ENCODE peak calls at places on chromosomes 5 and 9, in five cellular contexts. J is A549, Z is GM12878, T is IMR-90, L is SK-N-SH. H is an unnamed sample.

GRCh38 chr9:2158111-2158610 is 143.0 kb downstream of the SMARCA2 start:
- DNase-seq in J (peak), Z (peak), T (peak), L (peak), H (no peak)

GRCh38 chr5:120567921-120568320 is 103.8 kb downstream of the PRR16 start:
- DNase-seq in J (no peak), Z (no peak), T (no peak), L (no peak), H (no peak)

GRCh38 chr5:152271420-152271819 is 133.7 kb downstream of the NMUR2 start:
- DNase-seq in J (peak), Z (peak), T (no peak), L (no peak), H (no peak)

GRCh38 chr9:127049044-127049443 is 73.4 kb downstream of the ANGPTL2 start:
- DNase-seq in J (peak), Z (peak), T (peak), L (no peak), H (no peak)

GRCh38 chr5:133275631-133276030 is 223.8 kb downstream of the HSPA4 start:
- DNase-seq in J (no peak), Z (no peak), T (no peak), L (no peak), H (no peak)

GRCh38 chr5:81488862-81489261 is 94.9 kb upstream of the ACOT12 start:
- DNase-seq in J (no peak), Z (no peak), T (no peak), L (no peak), H (no peak)

GRCh38 chr5:58046371-58046770 is 413.5 kb downstream of the PLK2 start:
- DNase-seq in J (no peak), Z (no peak), T (no peak), L (no peak), H (no peak)

GRCh38 chr9:135507104-135508035 is 6.9 kb downstream of the MRPS2 start:
- DNase-seq in J (no peak), Z (no peak), T (no peak), L (peak), H (no peak)

GRCh38 chr9:116282598-116282997 is 129.0 kb downstream of the PAPPA start:
- DNase-seq in J (no peak), Z (no peak), T (no peak), L (no peak), H (no peak)

GRCh38 chr9:82275531-82275930 is 287.0 kb downstream of the SPATA31D1 start:
- DNase-seq in J (no peak), Z (no peak), T (peak), L (no peak), H (no peak)

GRCh38 chr5:9398227-9398626 is 147.6 kb downstream of the SEMA5A start:
- DNase-seq in J (no peak), Z (no peak), T (no peak), L (no peak), H (no peak)

GRCh38 chr9:116661037-116661954 is 25.8 kb upstream of the TRIM32 start:
- DNase-seq in J (peak), Z (peak), T (peak), L (peak), H (peak)

GRCh38 chr5:75828029-75828428 is 110.8 kb upstream of the POC5 start:
- DNase-seq in J (no peak), Z (no peak), T (no peak), L (no peak), H (no peak)

GRCh38 chr5:132059043-132059695 is 1.3 kb upstream of the IL3 start:
- DNase-seq in J (no peak), Z (no peak), T (no peak), L (peak), H (no peak)

GRCh38 chr5:141330299-141331080 is at the start of gene PCDHGA1:
- DNase-seq in J (peak), Z (no peak), T (peak), L (peak), H (peak)

GRCh38 chr9:35728041-35728971 is 3.7 kb downstream of the TLN1 start:
- DNase-seq in J (no peak), Z (no peak), T (peak), L (no peak), H (peak)

GRCh38 chr9:28808042-28808441 is 1234.8 kb upstream of the C9orf72 start:
- DNase-seq in J (no peak), Z (no peak), T (no peak), L (peak), H (no peak)

GRCh38 chr5:133049726-133050048 is 2.1 kb upstream of the HSPA4 start:
- DNase-seq in J (no peak), Z (no peak), T (no peak), L (peak), H (no peak)

GRCh38 chr5:56388229-56389065 is 155.3 kb upstream of the ANKRD55 start:
- DNase-seq in J (no peak), Z (no peak), T (no peak), L (no peak), H (no peak)

GRCh38 chr5:76162335-76162734 is 79.2 kb downstream of the SV2C start:
- DNase-seq in J (no peak), Z (no peak), T (no peak), L (no peak), H (no peak)

GRCh38 chr5:149271717-149272558 is at the start of gene AFAP1L1:
- DNase-seq in J (peak), Z (no peak), T (peak), L (peak), H (peak)

GRCh38 chr5:53167836-53168235 is 58.3 kb upstream of the MOCS2 start:
- DNase-seq in J (no peak), Z (no peak), T (peak), L (no peak), H (no peak)

GRCh38 chr9:80114241-80114640 is 542.5 kb downstream of the TLE4 start:
- DNase-seq in J (no peak), Z (no peak), T (no peak), L (no peak), H (no peak)

GRCh38 chr9:86637515-86637914 is 283.3 kb upstream of the TUT7 start:
- DNase-seq in J (no peak), Z (no peak), T (peak), L (peak), H (peak)

GRCh38 chr5:6820851-6821479 is 107.7 kb downstream of the TENT4A start:
- DNase-seq in J (peak), Z (no peak), T (no peak), L (peak), H (peak)

GRCh38 chr5:173320259-173320658 is 8.0 kb downstream of the STC2 start:
- DNase-seq in J (no peak), Z (no peak), T (no peak), L (no peak), H (no peak)

GRCh38 chr5:42397267-42397666 is 26.0 kb upstream of the GHR start:
- DNase-seq in J (no peak), Z (no peak), T (no peak), L (no peak), H (no peak)

GRCh38 chr5:168802337-168802736 is 223.2 kb upstream of the PANK3 start:
- DNase-seq in J (no peak), Z (no peak), T (no peak), L (no peak), H (no peak)

GRCh38 chr5:154356256-154356655 is 89.5 kb upstream of the SAP30L start:
- DNase-seq in J (no peak), Z (no peak), T (peak), L (no peak), H (no peak)

GRCh38 chr5:1039210-1039548 is 30.6 kb downstream of the NKD2 start:
- DNase-seq in J (no peak), Z (no peak), T (no peak), L (no peak), H (no peak)

GRCh38 chr5:24633705-24634325 is 11.0 kb downstream of the CDH10 start:
- DNase-seq in J (peak), Z (no peak), T (peak), L (peak), H (peak)

GRCh38 chr9:90044710-90045151 is 439.9 kb downstream of the GADD45G start:
- DNase-seq in J (peak), Z (no peak), T (no peak), L (no peak), H (no peak)

GRCh38 chr9:94630833-94631232 is 8.5 kb downstream of the FBP1 start:
- DNase-seq in J (no peak), Z (no peak), T (no peak), L (no peak), H (no peak)

GRCh38 chr5:111948517-111948916 is 191.5 kb upstream of the NREP start:
- DNase-seq in J (no peak), Z (no peak), T (peak), L (no peak), H (no peak)

GRCh38 chr9:113851860-113852259 is 24.2 kb upstream of the ZNF618 start:
- DNase-seq in J (no peak), Z (no peak), T (no peak), L (no peak), H (no peak)

GRCh38 chr5:143229896-143230675 is 173.4 kb downstream of the NR3C1 start:
- DNase-seq in J (no peak), Z (peak), T (no peak), L (no peak), H (no peak)

GRCh38 chr9:136759001-136759400 is 958 bp upstream of the LCN8 start:
- DNase-seq in J (no peak), Z (no peak), T (no peak), L (no peak), H (no peak)

GRCh38 chr9:136756836-136757235 is 1.2 kb downstream of the LCN8 start:
- DNase-seq in J (no peak), Z (no peak), T (no peak), L (no peak), H (no peak)

GRCh38 chr9:136756134-136756438 is 2.0 kb downstream of the LCN8 start:
- DNase-seq in J (no peak), Z (no peak), T (no peak), L (no peak), H (no peak)

GRCh38 chr9:136757751-136758140 is 297 bp downstream of the LCN8 start:
- DNase-seq in J (no peak), Z (no peak), T (no peak), L (no peak), H (no peak)

DNA sequence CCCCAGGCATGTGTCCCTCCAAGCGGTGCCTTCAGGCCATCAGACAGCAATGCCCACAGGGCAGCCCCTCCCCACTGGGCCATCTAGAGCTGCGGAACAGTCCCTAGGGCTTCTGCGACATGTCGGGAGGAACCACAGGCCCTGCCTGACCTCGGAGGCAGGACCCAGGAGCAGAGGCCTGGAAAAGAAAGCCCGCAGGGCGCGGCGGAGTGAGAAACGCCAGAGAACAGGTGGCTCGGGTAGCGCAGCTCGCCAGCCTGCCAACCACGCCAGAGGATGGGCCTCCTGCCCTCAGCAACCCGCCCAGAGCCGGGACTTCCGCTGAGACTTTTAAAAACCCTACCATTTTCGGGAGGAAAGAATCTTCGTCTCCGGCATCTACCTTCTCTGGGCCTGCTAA is 715 bp downstream of the LCN8 start:
- DNase-seq in J (no peak), Z (no peak), T (no peak), L (no peak), H (no peak)
- TF ChIP-seq RCOR1 in J (no peak), Z (no peak), T (no peak), L (no peak), H (no peak)

GRCh38 chr9:136630662-136630992 is 32.1 kb upstream of the EGFL7 start:
- DNase-seq in J (no peak), Z (no peak), T (no peak), L (no peak), H (no peak)

GRCh38 chr9:136629879-136630661 is 32.6 kb upstream of the EGFL7 start:
- DNase-seq in J (no peak), Z (no peak), T (peak), L (peak), H (peak)

GRCh38 chr9:136628287-136628686 is 34.4 kb upstream of the EGFL7 start:
- DNase-seq in J (no peak), Z (no peak), T (no peak), L (no peak), H (no peak)

GRCh38 chr9:136629001-136629878 is 33.5 kb upstream of the EGFL7 start:
- DNase-seq in J (no peak), Z (no peak), T (no peak), L (no peak), H (no peak)

GRCh38 chr9:136631038-136632000 is 31.4 kb upstream of the EGFL7 start:
- DNase-seq in J (peak), Z (peak), T (peak), L (peak), H (peak)
- TF ChIP-seq RCOR1 in J (no peak), Z (no peak), T (no peak), L (no peak), H (no peak)

GRCh38 chr5:135609981-135610380 is 31.2 kb upstream of the CXCL14 start:
- DNase-seq in J (no peak), Z (no peak), T (no peak), L (no peak), H (no peak)

GRCh38 chr5:135615171-135615570 is 36.4 kb upstream of the CXCL14 start:
- DNase-seq in J (no peak), Z (no peak), T (no peak), L (no peak), H (no peak)

GRCh38 chr5:135615581-135616260 is 36.9 kb upstream of the CXCL14 start:
- DNase-seq in J (no peak), Z (no peak), T (no peak), L (no peak), H (no peak)
- TF ChIP-seq RCOR1 in J (no peak), Z (no peak), T (no peak), L (no peak), H (no peak)

GRCh38 chr5:51385214-51385613 is 2.0 kb downstream of the ISL1 start:
- DNase-seq in J (no peak), Z (no peak), T (no peak), L (peak), H (no peak)

GRCh38 chr5:51388488-51389325 is 5.5 kb downstream of the ISL1 start:
- DNase-seq in J (no peak), Z (no peak), T (no peak), L (no peak), H (no peak)

GRCh38 chr5:51387854-51388320 is 4.6 kb downstream of the ISL1 start:
- DNase-seq in J (no peak), Z (no peak), T (no peak), L (no peak), H (no peak)

GRCh38 chr5:51389326-51389581 is 6.0 kb downstream of the ISL1 start:
- DNase-seq in J (no peak), Z (no peak), T (no peak), L (no peak), H (no peak)

DNA sequence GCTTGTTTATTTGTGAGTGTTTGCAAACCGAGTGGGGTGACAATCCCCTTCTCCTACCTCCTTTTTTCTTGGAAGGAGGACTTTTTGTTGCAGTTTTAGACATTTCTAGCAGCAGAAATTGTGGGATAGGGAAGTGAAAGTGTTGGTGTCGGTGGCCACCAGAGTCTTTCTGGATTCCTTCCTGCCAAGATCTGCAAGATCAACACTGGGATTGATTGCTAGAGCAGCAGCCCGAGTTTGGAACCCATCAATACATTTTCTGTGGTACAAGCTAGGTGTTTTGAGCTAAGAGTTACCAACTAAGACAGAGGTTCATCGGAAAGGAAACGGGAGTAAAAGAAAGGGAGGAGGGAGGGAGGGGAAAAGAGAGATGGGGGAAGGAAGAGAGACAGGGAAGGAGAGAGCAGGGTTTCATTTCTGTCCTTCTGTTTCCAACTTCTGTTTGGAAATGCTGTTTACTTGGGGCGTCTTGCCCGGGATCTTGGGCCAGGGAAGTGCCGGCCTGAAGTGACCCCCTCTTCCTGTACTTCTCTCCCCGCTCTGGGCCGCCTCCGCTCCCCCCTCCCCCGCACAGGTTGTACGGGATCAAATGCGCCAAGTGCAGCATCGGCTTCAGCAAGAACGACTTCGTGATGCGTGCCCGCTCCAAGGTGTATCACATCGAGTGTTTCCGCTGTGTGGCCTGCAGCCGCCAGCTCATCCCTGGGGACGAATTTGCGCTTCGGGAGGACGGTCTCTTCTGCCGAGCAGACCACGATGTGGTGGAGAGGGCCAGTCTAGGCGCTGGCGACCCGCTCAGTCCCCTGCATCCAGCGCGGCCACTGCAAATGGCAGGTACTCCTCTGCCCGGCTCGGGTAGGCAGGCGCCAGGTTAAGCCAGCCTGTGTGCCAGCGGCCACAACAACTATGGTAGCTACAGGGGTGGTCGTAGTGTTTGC is 3.9 kb downstream of the ISL1 start:
- DNase-seq in J (no peak), Z (no peak), T (no peak), L (peak), H (no peak)
- TF ChIP-seq RCOR1 in J (no peak), Z (no peak), T (no peak), L (no peak), H (no peak)

GRCh38 chr9:104746798-104747197 is 685 bp upstream of the NIPSNAP3A start:
- DNase-seq in J (no peak), Z (no peak), T (no peak), L (no peak), H (no peak)

GRCh38 chr9:104740596-104740995 is 6.9 kb upstream of the NIPSNAP3A start:
- DNase-seq in J (no peak), Z (no peak), T (peak), L (no peak), H (no peak)

GRCh38 chr9:104746285-104746684 is 1.2 kb upstream of the NIPSNAP3A start:
- DNase-seq in J (no peak), Z (no peak), T (no peak), L (no peak), H (no peak)

GRCh38 chr9:104745852-104746251 is 1.6 kb upstream of the NIPSNAP3A start:
- DNase-seq in J (no peak), Z (no peak), T (no peak), L (no peak), H (no peak)

GRCh38 chr9:104743377-104743985 is 4.0 kb upstream of the NIPSNAP3A start:
- DNase-seq in J (peak), Z (peak), T (peak), L (peak), H (peak)
- TF ChIP-seq RCOR1 in J (no peak), Z (no peak), T (no peak), L (no peak), H (no peak)